ENCODE peak calls at places on chromosomes 2 and 18, in ten cellular contexts. O is NCI-H2081; E is HL-60; X is stimulated activated naive B cell treated with anti-CD40 and anti-IgM and Interleukin-4, amounts not matched to agents 10 μg/mL and 1 μg/mL and 100 μg/mL, for 72 hours; D is aorta; G is HS-5; Q is activated T-cell treated with anti-CD3 and anti-CD28 coated beads, Interleukin-2, amount 50 U/mL, for 24 hours; P is uterus; V is chondrocyte; B is bronchial epithelial cell. N is an unnamed sample.
A peak's percentile ranks its signal among the peaks of the same experiment; 100 is the strongest.

GRCh38 chr2:201118957-201119848 is 3.2 kb downstream of the CFLAR start:
- DNase-seq in G (no peak), V (no peak), B (no peak), O (peak; percentile 49), Q (no peak), D (no peak), P (no peak), E (peak; percentile 62), X (no peak), N (no peak)

GRCh38 chr2:206727287-206727686 is 9.1 kb upstream of the DYTN start:
- DNase-seq in X (no peak), O (no peak), V (no peak), E (no peak), B (no peak), G (no peak), Q (no peak), P (no peak), D (no peak), N (no peak)

GRCh38 chr2:187206071-187206470 is 242.0 kb downstream of the CALCRL start:
- DNase-seq in G (no peak), V (no peak), Q (no peak), P (no peak), O (no peak), E (no peak), X (no peak), D (no peak), B (peak; percentile 6), N (no peak)

GRCh38 chr2:126671049-126671448 is 15.1 kb downstream of the GYPC start:
- DNase-seq in D (no peak), P (no peak), E (no peak), B (no peak), G (no peak), O (no peak), X (no peak), V (no peak), Q (no peak), N (no peak)

GRCh38 chr2:20465716-20466391 is 19.0 kb downstream of the RHOB start:
- DNase-seq in Q (no peak), D (no peak), B (peak; percentile 29), V (peak; percentile 11), X (no peak), P (no peak), O (peak; percentile 90), G (no peak), E (no peak), N (no peak)

GRCh38 chr18:48486762-48487161 is 52.1 kb upstream of the CTIF start:
- DNase-seq in D (no peak), X (no peak), V (no peak), E (no peak), P (no peak), G (no peak), Q (no peak), B (no peak), O (no peak), N (no peak)

GRCh38 chr2:109193807-109194702 is 65.0 kb downstream of the SH3RF3 start:
- DNase-seq in B (no peak), P (no peak), D (no peak), G (no peak), X (no peak), E (no peak), V (peak; percentile 50), O (no peak), Q (no peak), N (no peak)

GRCh38 chr2:120556908-120557307 is 178.8 kb upstream of the GLI2 start:
- DNase-seq in G (no peak), P (no peak), B (no peak), V (no peak), Q (no peak), X (no peak), E (no peak), D (no peak), O (no peak), N (no peak)

GRCh38 chr2:191675807-191676667 is 1.9 kb upstream of the NABP1 start:
- DNase-seq in Q (peak; percentile 51), D (peak; percentile 83), E (peak; percentile 93), X (peak; percentile 73), B (no peak), G (no peak), P (no peak), V (no peak), O (no peak), N (peak; percentile 82)

GRCh38 chr2:233458826-233459225 is 104.5 kb downstream of the DGKD start:
- DNase-seq in Q (no peak), B (no peak), G (no peak), E (no peak), O (no peak), X (no peak), V (no peak), D (no peak), P (no peak), N (no peak)

GRCh38 chr2:241399941-241400922 is 44.1 kb downstream of the FARP2 start:
- DNase-seq in B (peak; percentile 19), E (no peak), Q (no peak), G (no peak), X (no peak), P (no peak), V (no peak), O (no peak), D (no peak), N (no peak)

GRCh38 chr2:150878347-150878746 is 383.3 kb downstream of the RBM43 start:
- DNase-seq in O (no peak), X (no peak), V (no peak), P (no peak), G (peak; percentile 41), Q (no peak), E (no peak), B (peak; percentile 84), D (no peak), N (no peak)

GRCh38 chr2:23692901-23693605 is 233.9 kb downstream of the ATAD2B start:
- DNase-seq in E (no peak), O (no peak), Q (no peak), P (no peak), X (no peak), V (no peak), B (no peak), G (no peak), D (peak; percentile 38), N (peak; percentile 57)

GRCh38 chr2:219997341-219997851 is 370.0 kb downstream of the SLC4A3 start:
- DNase-seq in D (peak; percentile 63), B (peak; percentile 16), Q (no peak), P (peak; percentile 49), V (no peak), G (no peak), E (peak; percentile 9), O (peak; percentile 7), X (no peak), N (no peak)

GRCh38 chr2:48471048-48471474 is 58.9 kb upstream of the STON1 start:
- DNase-seq in X (no peak), G (peak; percentile 34), D (no peak), B (peak; percentile 70), E (no peak), Q (no peak), V (no peak), O (peak; percentile 48), P (no peak), N (no peak)

GRCh38 chr18:54558609-54559585 is 32.1 kb upstream of the DYNAP start:
- DNase-seq in O (no peak), Q (no peak), G (no peak), X (no peak), P (no peak), D (no peak), E (no peak), B (peak; percentile 64), V (no peak), N (no peak)

GRCh38 chr18:57149031-57149430 is 2.1 kb downstream of the BOD1L2 start:
- DNase-seq in D (no peak), B (no peak), P (no peak), E (no peak), X (no peak), Q (no peak), O (no peak), G (no peak), V (no peak), N (no peak)

GRCh38 chr2:189453998-189454397 is 12.7 kb downstream of the WDR75 start:
- DNase-seq in E (no peak), O (no peak), G (no peak), P (no peak), V (no peak), B (no peak), X (no peak), Q (no peak), D (no peak), N (no peak)

GRCh38 chr2:166417669-166418068 is 41.9 kb upstream of the SCN9A start:
- DNase-seq in D (no peak), Q (no peak), V (no peak), B (peak; percentile 56), E (peak; percentile 20), P (no peak), X (no peak), G (peak; percentile 37), O (peak; percentile 43), N (no peak)

GRCh38 chr18:47779381-47779780 is 151.1 kb downstream of the SMAD2 start:
- DNase-seq in V (no peak), D (no peak), O (no peak), Q (no peak), E (no peak), P (no peak), B (peak; percentile 29), X (no peak), G (no peak), N (no peak)

GRCh38 chr18:35282353-35282752 is 7.7 kb downstream of the ZSCAN30 start:
- DNase-seq in X (no peak), P (no peak), E (no peak), V (no peak), G (peak; percentile 81), O (no peak), B (peak; percentile 91), Q (no peak), D (no peak), N (no peak)

N was measured in activated effector memory CD4-positive, alpha-beta T cell treated with anti-CD3 and anti-CD28 coated beads, Interleukin-2, amount 50 U/mL, for 16 hours.